ENCODE peak calls at places on chromosomes 1 and 21, in six cellular contexts. One of them, this sample, is unnamed.

GRCh38 chr1:66168467-66168887 is 365.5 kb upstream of the SGIP1 start:
- DNase-seq in fibroblast of lung: peak
- DNase-seq in transverse colon: no peak
- DNase-seq in testis: no peak
- DNase-seq in breast epithelium: no peak
- DNase-seq in CD8-positive, alpha-beta T cell: no peak
- DNase-seq in this sample: no peak

GRCh38 chr1:65509912-65510680 is 89.6 kb downstream of the LEPR start:
- DNase-seq in breast epithelium: no peak
- DNase-seq in testis: no peak
- DNase-seq in fibroblast of lung: peak
- DNase-seq in CD8-positive, alpha-beta T cell: no peak
- DNase-seq in transverse colon: no peak
- DNase-seq in this sample: no peak

GRCh38 chr1:154206212-154206611 is at the start of gene CFAP141:
- DNase-seq in transverse colon: no peak
- DNase-seq in testis: no peak
- DNase-seq in breast epithelium: no peak
- DNase-seq in fibroblast of lung: peak
- DNase-seq in CD8-positive, alpha-beta T cell: peak
- DNase-seq in this sample: no peak

GRCh38 chr1:39827201-39827600 is 38.5 kb upstream of the BMP8B start:
- DNase-seq in CD8-positive, alpha-beta T cell: no peak
- DNase-seq in fibroblast of lung: no peak
- DNase-seq in transverse colon: no peak
- DNase-seq in testis: no peak
- DNase-seq in breast epithelium: no peak
- DNase-seq in this sample: no peak

GRCh38 chr1:109783436-109783835 is 19.7 kb upstream of the EPS8L3 start:
- DNase-seq in transverse colon: no peak
- DNase-seq in fibroblast of lung: peak
- DNase-seq in breast epithelium: peak
- DNase-seq in CD8-positive, alpha-beta T cell: no peak
- DNase-seq in testis: no peak
- DNase-seq in this sample: no peak

GRCh38 chr1:94332952-94333351 is 85.2 kb upstream of the ABCD3 start:
- DNase-seq in CD8-positive, alpha-beta T cell: no peak
- DNase-seq in fibroblast of lung: peak
- DNase-seq in breast epithelium: no peak
- DNase-seq in testis: no peak
- DNase-seq in transverse colon: no peak
- DNase-seq in this sample: no peak

GRCh38 chr1:24586970-24587820 is 31.3 kb downstream of the NCMAP start:
- DNase-seq in testis: peak
- DNase-seq in CD8-positive, alpha-beta T cell: peak
- DNase-seq in fibroblast of lung: peak
- DNase-seq in transverse colon: peak
- DNase-seq in breast epithelium: peak
- DNase-seq in this sample: peak

GRCh38 chr1:204711103-204711946 is 25.8 kb upstream of the LRRN2 start:
- DNase-seq in breast epithelium: no peak
- DNase-seq in CD8-positive, alpha-beta T cell: no peak
- DNase-seq in transverse colon: no peak
- DNase-seq in testis: no peak
- DNase-seq in fibroblast of lung: no peak
- DNase-seq in this sample: no peak

GRCh38 chr1:22788298-22788697 is 77.7 kb downstream of the EPHB2 start:
- DNase-seq in testis: no peak
- DNase-seq in CD8-positive, alpha-beta T cell: no peak
- DNase-seq in breast epithelium: no peak
- DNase-seq in fibroblast of lung: peak
- DNase-seq in transverse colon: no peak
- DNase-seq in this sample: no peak

GRCh38 chr1:58476179-58476578 is 70.3 kb downstream of the OMA1 start:
- DNase-seq in fibroblast of lung: no peak
- DNase-seq in CD8-positive, alpha-beta T cell: no peak
- DNase-seq in transverse colon: no peak
- DNase-seq in breast epithelium: no peak
- DNase-seq in testis: no peak
- DNase-seq in this sample: no peak

GRCh38 chr1:167669209-167670139 is 39.4 kb downstream of the RCSD1 start:
- DNase-seq in testis: no peak
- DNase-seq in transverse colon: no peak
- DNase-seq in breast epithelium: no peak
- DNase-seq in CD8-positive, alpha-beta T cell: no peak
- DNase-seq in fibroblast of lung: no peak
- DNase-seq in this sample: no peak

GRCh38 chr1:212518188-212518951 is 85.7 kb downstream of the NENF start:
- DNase-seq in transverse colon: peak
- DNase-seq in CD8-positive, alpha-beta T cell: no peak
- DNase-seq in breast epithelium: peak
- DNase-seq in testis: peak
- DNase-seq in fibroblast of lung: peak
- DNase-seq in this sample: no peak

GRCh38 chr1:157363660-157364140 is 188.6 kb downstream of the FCRL5 start:
- DNase-seq in transverse colon: peak
- DNase-seq in CD8-positive, alpha-beta T cell: no peak
- DNase-seq in breast epithelium: no peak
- DNase-seq in testis: peak
- DNase-seq in fibroblast of lung: peak
- DNase-seq in this sample: no peak

GRCh38 chr21:25573409-25574206 is 33.7 kb downstream of the MRPL39 start:
- DNase-seq in testis: no peak
- DNase-seq in CD8-positive, alpha-beta T cell: peak
- DNase-seq in fibroblast of lung: peak
- DNase-seq in breast epithelium: no peak
- DNase-seq in transverse colon: no peak
- DNase-seq in this sample: peak

GRCh38 chr1:205062319-205062718 is 19.3 kb downstream of the CNTN2 start:
- DNase-seq in testis: no peak
- DNase-seq in breast epithelium: no peak
- DNase-seq in transverse colon: no peak
- DNase-seq in CD8-positive, alpha-beta T cell: no peak
- DNase-seq in fibroblast of lung: no peak
- DNase-seq in this sample: no peak

GRCh38 chr1:156677616-156678596 is 699 bp upstream of the NES start:
- DNase-seq in breast epithelium: peak
- DNase-seq in testis: peak
- DNase-seq in transverse colon: peak
- DNase-seq in CD8-positive, alpha-beta T cell: no peak
- DNase-seq in fibroblast of lung: peak
- DNase-seq in this sample: no peak

GRCh38 chr1:166166701-166167394 is at the start of gene FAM78B:
- DNase-seq in fibroblast of lung: peak
- DNase-seq in CD8-positive, alpha-beta T cell: no peak
- DNase-seq in breast epithelium: peak
- DNase-seq in testis: peak
- DNase-seq in transverse colon: peak
- DNase-seq in this sample: peak

GRCh38 chr1:226551299-226551698 is 2.7 kb downstream of the STUM start:
- DNase-seq in breast epithelium: no peak
- DNase-seq in testis: no peak
- DNase-seq in CD8-positive, alpha-beta T cell: no peak
- DNase-seq in fibroblast of lung: no peak
- DNase-seq in transverse colon: peak
- DNase-seq in this sample: no peak

GRCh38 chr1:41618066-41618825 is 133.8 kb upstream of the EDN2 start:
- DNase-seq in CD8-positive, alpha-beta T cell: no peak
- DNase-seq in testis: peak
- DNase-seq in breast epithelium: peak
- DNase-seq in transverse colon: peak
- DNase-seq in fibroblast of lung: peak
- DNase-seq in this sample: no peak

GRCh38 chr1:31413405-31414005 is 492 bp downstream of the SERINC2 start:
- DNase-seq in CD8-positive, alpha-beta T cell: no peak
- DNase-seq in transverse colon: peak
- DNase-seq in testis: peak
- DNase-seq in breast epithelium: peak
- DNase-seq in fibroblast of lung: peak
- DNase-seq in this sample: no peak

DNA sequence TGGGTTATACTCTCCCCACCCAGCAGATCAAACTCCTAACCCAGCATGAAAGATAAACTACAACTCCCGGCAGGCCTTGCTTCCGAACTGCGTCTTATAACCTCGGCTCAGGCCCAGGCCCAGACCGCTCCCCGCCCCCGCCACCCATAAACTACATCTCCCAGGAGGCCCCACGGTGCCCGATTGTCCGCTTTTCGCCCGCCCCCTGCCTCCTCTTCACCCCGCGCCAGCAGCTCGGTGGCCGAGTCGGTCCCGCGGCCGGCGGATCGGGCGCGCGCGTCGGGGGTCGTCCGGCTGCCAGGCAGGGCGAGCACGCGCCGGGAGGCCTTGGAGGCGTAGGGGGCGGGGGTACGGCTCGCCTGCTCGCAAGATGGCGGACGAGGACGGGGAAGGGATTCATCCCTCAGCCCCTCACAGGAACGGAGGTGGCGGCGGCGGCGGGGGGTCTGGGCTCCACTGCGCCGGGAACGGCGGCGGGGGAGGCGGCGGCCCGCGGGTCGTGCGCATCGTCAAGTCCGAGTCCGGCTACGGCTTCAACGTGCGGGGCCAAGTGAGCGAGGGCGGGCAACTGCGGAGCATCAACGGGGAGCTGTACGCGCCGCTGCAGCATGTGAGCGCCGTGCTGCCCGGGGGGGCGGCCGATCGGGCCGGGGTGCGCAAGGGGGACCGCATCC is at the start of gene SNX27:
- DNase-seq in fibroblast of lung: peak
- DNase-seq in breast epithelium: peak
- DNase-seq in testis: peak
- DNase-seq in transverse colon: peak
- DNase-seq in CD8-positive, alpha-beta T cell: peak
- DNase-seq in this sample: peak
- H3K27ac ChIP-seq in fibroblast of lung: peak
- H3K27ac ChIP-seq in breast epithelium: peak
- H3K27ac ChIP-seq in testis: peak
- H3K27ac ChIP-seq in transverse colon: peak
- H3K27ac ChIP-seq in CD8-positive, alpha-beta T cell: peak
- H3K27ac ChIP-seq in this sample: peak

DNA sequence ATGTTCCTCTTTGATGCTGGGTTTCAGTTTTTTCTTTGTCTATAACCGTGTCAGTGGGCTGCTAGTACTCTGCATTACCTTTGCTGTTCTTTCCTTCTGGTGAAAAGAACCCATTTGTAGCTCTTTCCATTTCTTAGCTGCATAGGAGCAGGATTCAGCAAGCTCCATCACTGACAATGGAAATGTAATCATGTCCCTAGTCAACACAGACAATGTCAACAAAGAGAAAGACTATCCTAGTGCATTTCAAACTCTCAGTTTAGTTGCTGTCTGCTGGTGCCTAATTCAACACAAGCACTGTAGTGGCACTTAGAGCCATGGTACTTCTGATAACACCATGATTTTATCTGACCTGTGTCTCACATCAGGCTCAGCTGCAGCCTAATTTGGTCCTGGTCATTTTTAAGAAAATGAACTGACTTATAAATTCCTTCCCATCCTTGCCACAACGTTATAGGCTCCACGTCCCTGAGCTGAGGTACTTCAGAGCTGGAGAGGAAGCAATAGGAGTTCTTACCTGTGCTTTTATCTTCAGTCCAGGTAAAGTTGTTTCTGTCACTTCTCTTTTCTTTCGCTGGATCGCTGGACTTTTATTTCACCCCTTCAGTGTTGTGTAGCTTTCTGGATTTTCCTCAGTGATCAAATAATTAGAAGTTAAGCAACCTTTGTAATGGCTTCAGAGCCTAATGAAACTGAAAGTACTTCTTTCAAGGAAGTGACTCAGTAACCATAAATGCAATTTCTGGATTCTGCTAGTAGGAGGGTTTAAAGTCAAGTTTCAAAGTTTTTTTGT is at the start of gene GBP3:
- DNase-seq in breast epithelium: no peak
- DNase-seq in fibroblast of lung: peak
- DNase-seq in CD8-positive, alpha-beta T cell: no peak
- DNase-seq in transverse colon: no peak
- DNase-seq in testis: no peak
- DNase-seq in this sample: no peak
- H3K27ac ChIP-seq in breast epithelium: peak
- H3K27ac ChIP-seq in fibroblast of lung: peak
- H3K27ac ChIP-seq in CD8-positive, alpha-beta T cell: peak
- H3K27ac ChIP-seq in transverse colon: peak
- H3K27ac ChIP-seq in testis: peak
- H3K27ac ChIP-seq in this sample: peak

DNA sequence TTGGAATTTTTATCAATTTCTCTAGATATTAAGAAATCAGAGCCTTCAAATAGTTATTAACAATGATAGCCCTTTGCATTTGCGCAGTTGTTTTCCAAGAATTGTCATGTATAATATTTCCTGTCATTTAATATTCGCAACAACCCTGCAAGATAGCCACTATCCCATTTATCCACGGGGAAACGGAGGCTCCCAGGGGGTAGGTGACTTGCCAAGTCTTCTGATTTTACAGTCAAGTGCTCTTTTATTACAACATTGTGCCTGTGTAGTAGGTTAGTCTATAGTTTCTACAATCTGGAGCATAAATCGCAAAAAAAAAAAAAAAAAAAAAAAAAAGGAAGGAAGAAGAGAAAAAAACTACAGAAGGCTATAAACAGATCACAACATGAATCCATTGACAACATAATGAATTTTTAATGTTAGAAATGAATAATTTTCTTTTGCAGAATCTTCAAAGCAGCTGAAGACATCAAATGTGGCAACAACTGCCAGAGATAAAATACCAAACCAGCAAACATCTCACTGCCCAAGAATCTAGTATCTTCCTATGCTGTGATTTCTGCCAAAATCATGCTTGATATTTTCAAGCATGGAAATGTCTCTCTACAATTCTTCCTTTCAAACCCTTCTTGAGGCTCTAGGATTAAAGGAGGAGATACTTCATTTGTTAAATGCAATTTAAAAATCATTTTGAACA is 125.5 kb downstream of the PTPN14 start:
- DNase-seq in transverse colon: no peak
- DNase-seq in breast epithelium: no peak
- DNase-seq in fibroblast of lung: peak
- DNase-seq in testis: no peak
- DNase-seq in CD8-positive, alpha-beta T cell: no peak
- DNase-seq in this sample: no peak
- H3K27ac ChIP-seq in transverse colon: no peak
- H3K27ac ChIP-seq in breast epithelium: no peak
- H3K27ac ChIP-seq in fibroblast of lung: no peak
- H3K27ac ChIP-seq in testis: no peak
- H3K27ac ChIP-seq in CD8-positive, alpha-beta T cell: no peak
- H3K27ac ChIP-seq in this sample: no peak

GRCh38 chr1:20076223-20076622 is 6.2 kb downstream of the PLA2G5 start:
- DNase-seq in fibroblast of lung: no peak
- DNase-seq in CD8-positive, alpha-beta T cell: no peak
- DNase-seq in testis: no peak
- DNase-seq in breast epithelium: no peak
- DNase-seq in transverse colon: no peak
- DNase-seq in this sample: no peak

GRCh38 chr1:20075345-20075744 is 5.4 kb downstream of the PLA2G5 start:
- DNase-seq in breast epithelium: no peak
- DNase-seq in testis: no peak
- DNase-seq in fibroblast of lung: no peak
- DNase-seq in CD8-positive, alpha-beta T cell: no peak
- DNase-seq in transverse colon: no peak
- DNase-seq in this sample: no peak

GRCh38 chr1:20074046-20074724 is 4.2 kb downstream of the PLA2G5 start:
- DNase-seq in breast epithelium: no peak
- DNase-seq in testis: no peak
- DNase-seq in transverse colon: no peak
- DNase-seq in fibroblast of lung: no peak
- DNase-seq in CD8-positive, alpha-beta T cell: no peak
- DNase-seq in this sample: no peak

GRCh38 chr1:20073247-20073646 is 3.3 kb downstream of the PLA2G5 start:
- DNase-seq in breast epithelium: no peak
- DNase-seq in transverse colon: no peak
- DNase-seq in fibroblast of lung: no peak
- DNase-seq in CD8-positive, alpha-beta T cell: no peak
- DNase-seq in testis: no peak
- DNase-seq in this sample: no peak

GRCh38 chr1:20074725-20075171 is 4.8 kb downstream of the PLA2G5 start:
- DNase-seq in breast epithelium: no peak
- DNase-seq in testis: no peak
- DNase-seq in CD8-positive, alpha-beta T cell: no peak
- DNase-seq in transverse colon: no peak
- DNase-seq in fibroblast of lung: no peak
- DNase-seq in this sample: no peak
- H3K27ac ChIP-seq in breast epithelium: no peak
- H3K27ac ChIP-seq in testis: no peak
- H3K27ac ChIP-seq in CD8-positive, alpha-beta T cell: no peak
- H3K27ac ChIP-seq in transverse colon: no peak
- H3K27ac ChIP-seq in fibroblast of lung: no peak
- H3K27ac ChIP-seq in this sample: no peak

This sample was measured in effector memory CD4-positive, alpha-beta T cell.